ENCODE peak calls at places on chromosomes 6 and 20, in four cellular contexts. X is K562, Z is HepG2, O is Panc1. G is an unnamed sample.

GRCh38 chr20:45019764-45020126 is 53.4 kb downstream of the STK4 start:
- DNase-seq in X (no peak), Z (no peak), O (no peak), G (no peak)

GRCh38 chr6:142827356-142827755 is 117.6 kb downstream of the HIVEP2 start:
- DNase-seq in X (no peak), O (no peak), Z (no peak), G (no peak)

GRCh38 chr6:89443658-89444057 is 10.7 kb downstream of the ANKRD6 start:
- DNase-seq in X (no peak), O (no peak), Z (no peak), G (no peak)

GRCh38 chr6:70790483-70790882 is 122.8 kb downstream of the SMAP1 start:
- DNase-seq in Z (no peak), O (no peak), X (no peak), G (no peak)

GRCh38 chr6:17132967-17133366 is 31.1 kb downstream of the STMND1 start:
- DNase-seq in X (no peak), O (no peak), Z (no peak), G (no peak)

GRCh38 chr6:131755597-131755996 is 44.8 kb upstream of the CTAGE9 start:
- DNase-seq in X (no peak), Z (peak), O (peak), G (no peak)

GRCh38 chr20:50628326-50628725 is 63.0 kb downstream of the RIPOR3 start:
- DNase-seq in X (no peak), O (no peak), Z (peak), G (no peak)

GRCh38 chr6:169791721-169792131 is 40.3 kb downstream of the ERMARD start:
- DNase-seq in X (no peak), O (no peak), Z (no peak), G (no peak)

GRCh38 chr20:50394569-50394968 is 115.6 kb upstream of the PTPN1 start:
- DNase-seq in O (no peak), Z (no peak), X (no peak), G (no peak)

GRCh38 chr6:164570791-164571190 is 738.6 kb downstream of the C6orf118 start:
- DNase-seq in Z (no peak), O (no peak), X (no peak), G (no peak)

GRCh38 chr6:74731204-74731603 is 474.6 kb downstream of the COL12A1 start:
- DNase-seq in X (no peak), O (no peak), Z (no peak), G (no peak)

GRCh38 chr6:29958916-29959315 is 16.6 kb downstream of the HLA-A start:
- DNase-seq in O (no peak), X (no peak), Z (no peak), G (no peak)

GRCh38 chr6:3264356-3264755 is 5.6 kb downstream of the PSMG4 start:
- DNase-seq in O (no peak), X (no peak), Z (no peak), G (no peak)

GRCh38 chr6:114712129-114712662 is 369.4 kb upstream of the HS3ST5 start:
- DNase-seq in Z (no peak), O (no peak), X (no peak), G (no peak)

GRCh38 chr6:23659125-23659524 is 466.9 kb upstream of the NRSN1 start:
- DNase-seq in X (no peak), Z (peak), O (no peak), G (no peak)

GRCh38 chr6:164068533-164068932 is 654.0 kb downstream of the QKI start:
- DNase-seq in X (no peak), Z (no peak), O (no peak), G (no peak)

GRCh38 chr6:156102129-156102528 is 646.5 kb upstream of the NOX3 start:
- DNase-seq in X (no peak), O (no peak), Z (no peak), G (peak)

GRCh38 chr6:56329296-56330050 is 82.1 kb upstream of the COL21A1 start:
- DNase-seq in Z (no peak), X (no peak), O (no peak), G (no peak)

GRCh38 chr6:32974541-32975308 is 6.3 kb downstream of the BRD2 start:
- DNase-seq in X (no peak), Z (no peak), O (no peak), G (no peak)

DNA sequence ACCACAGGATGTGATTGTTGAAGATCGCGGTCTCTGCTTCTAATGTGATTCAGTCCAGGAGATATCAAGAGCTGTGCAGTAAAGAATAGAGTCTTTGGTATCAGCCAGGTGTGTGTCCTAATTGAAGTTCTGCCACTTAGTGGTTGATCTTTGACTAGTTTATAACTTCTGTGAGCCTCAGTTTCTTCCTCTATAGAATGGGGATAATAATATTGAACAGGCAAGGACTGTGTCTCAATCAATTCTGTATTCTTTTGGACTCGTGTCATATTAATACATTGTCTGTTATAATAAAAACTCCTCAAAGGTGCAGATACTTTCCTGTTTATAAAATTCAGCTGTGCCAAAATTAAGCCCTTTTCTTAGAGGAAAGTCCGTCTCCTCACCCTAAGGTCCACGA is 23.1 kb upstream of the NCOA6 start:
- DNase-seq in O (no peak), Z (no peak), X (no peak), G (no peak)
- TF ChIP-seq TCF7L2 in O (no peak), Z (no peak), X (no peak), G (no peak)

DNA sequence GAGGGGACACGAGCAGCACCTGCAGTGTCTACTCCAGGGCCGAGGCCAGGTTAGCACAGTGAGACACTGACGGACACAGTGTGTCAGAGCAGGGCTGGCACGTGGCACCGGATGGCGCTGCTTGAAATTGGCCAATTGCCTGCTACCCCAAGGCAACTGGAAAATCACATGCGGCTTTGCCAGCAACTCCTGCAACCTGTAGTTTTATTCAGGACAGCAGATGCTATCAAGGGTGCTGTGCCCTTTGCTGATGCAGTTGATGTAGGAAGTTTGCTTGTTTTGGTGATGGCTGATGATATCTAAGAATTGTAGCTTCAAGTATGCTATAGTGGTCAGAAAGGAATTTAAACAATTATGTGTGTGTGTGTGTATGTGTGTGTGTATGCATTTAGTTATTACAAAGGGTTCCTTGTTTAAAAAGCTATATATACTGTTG is 25.9 kb downstream of the RIN2 start:
- DNase-seq in X (no peak), Z (peak), O (no peak), G (no peak)
- TF ChIP-seq TCF7L2 in X (no peak), Z (no peak), O (no peak), G (no peak)

GRCh38 chr6:153816306-153816845 is 222.7 kb upstream of the OPRM1 start:
- DNase-seq in O (no peak), X (no peak), Z (no peak), G (no peak)

GRCh38 chr6:153814136-153814535 is 224.9 kb upstream of the OPRM1 start:
- DNase-seq in O (no peak), X (no peak), Z (no peak), G (no peak)
- TF ChIP-seq TCF7L2 in O (no peak), X (no peak), Z (no peak), G (no peak)

GRCh38 chr20:33387177-33387576 is 14.1 kb downstream of the CDK5RAP1 start:
- DNase-seq in X (no peak), Z (no peak), O (no peak), G (no peak)
- TF ChIP-seq TCF7L2 in X (no peak), Z (no peak), O (no peak), G (no peak)

DNA sequence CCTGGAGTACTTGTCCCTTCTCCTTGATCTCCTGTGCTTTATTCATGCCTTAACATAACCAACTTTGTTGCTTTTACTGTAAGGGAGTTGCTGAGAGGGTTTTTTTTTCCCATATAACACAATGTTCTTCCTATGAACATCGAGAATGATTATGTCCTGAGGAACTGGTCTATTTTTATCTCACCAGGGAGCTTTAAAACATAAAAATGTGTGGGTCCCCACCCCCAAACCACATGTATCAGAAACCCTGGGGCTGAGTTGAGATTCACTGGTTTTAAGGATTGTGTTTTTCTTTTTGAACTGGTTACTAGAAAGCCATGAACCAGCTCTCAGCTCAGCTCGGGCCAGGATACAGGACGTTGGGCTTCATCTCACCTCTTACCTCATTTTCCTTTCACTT is 118.5 kb upstream of the JAG1 start:
- DNase-seq in X (no peak), Z (no peak), O (no peak), G (no peak)
- TF ChIP-seq TCF7L2 in X (no peak), Z (no peak), O (no peak), G (no peak)

DNA sequence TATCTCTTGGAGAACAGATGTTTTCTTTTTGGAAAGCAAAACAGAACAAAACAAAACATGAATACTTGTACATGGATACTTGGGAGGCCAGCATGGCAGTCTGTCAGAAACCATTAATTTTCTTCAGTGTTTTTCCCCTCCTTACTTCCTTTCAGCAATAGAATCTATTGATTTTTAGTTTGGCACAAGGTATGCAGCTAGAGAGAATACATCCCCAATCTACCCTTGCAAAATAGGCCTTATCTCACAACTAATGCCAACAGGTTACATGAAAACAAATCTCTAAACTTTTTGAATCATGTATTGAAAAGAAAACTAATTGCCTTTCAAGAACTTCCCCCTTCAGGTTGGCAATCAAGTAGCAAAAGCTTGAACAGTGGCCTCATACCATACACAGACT is 2.8 kb downstream of the PGK2 start:
- DNase-seq in X (no peak), O (no peak), Z (no peak), G (no peak)
- TF ChIP-seq TCF7L2 in X (no peak), O (no peak), Z (no peak), G (no peak)

DNA sequence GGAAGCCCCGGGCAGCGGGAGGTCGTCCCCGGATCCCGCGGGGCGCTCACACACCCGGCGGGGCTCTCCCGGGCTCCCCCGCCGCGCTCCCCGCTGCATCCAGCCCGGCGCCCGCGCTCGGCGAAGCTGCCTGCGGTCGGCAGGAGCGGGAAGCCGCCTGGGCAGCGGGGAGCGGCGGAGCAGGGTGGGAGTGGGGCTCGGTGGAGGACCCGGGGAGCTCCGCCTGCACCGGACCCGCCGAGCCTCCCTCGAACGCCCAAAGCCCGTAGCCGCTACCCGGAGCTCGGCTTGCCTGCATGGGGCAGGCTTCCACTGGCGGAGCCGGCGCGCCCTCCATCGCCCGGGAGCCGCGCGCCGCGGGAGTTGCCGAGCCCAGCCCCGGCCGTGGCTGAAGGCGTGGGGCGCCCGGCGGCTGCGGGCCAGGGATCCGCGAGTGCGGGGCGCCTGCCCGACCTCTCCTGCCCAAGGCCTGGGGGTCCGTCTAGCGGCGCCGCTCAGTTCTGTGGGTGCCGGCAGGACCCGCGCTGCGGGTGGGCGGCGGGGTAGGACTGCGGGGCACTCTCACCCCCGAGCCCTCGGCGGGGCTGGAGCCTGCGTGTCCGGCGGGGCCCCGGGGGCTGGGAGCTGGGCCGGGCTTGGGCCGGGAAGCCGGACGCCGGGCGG is 671 bp downstream of the CDH4 start:
- DNase-seq in Z (no peak), X (no peak), O (no peak), G (no peak)
- TF ChIP-seq TCF7L2 in Z (no peak), X (no peak), O (no peak), G (no peak)

DNA sequence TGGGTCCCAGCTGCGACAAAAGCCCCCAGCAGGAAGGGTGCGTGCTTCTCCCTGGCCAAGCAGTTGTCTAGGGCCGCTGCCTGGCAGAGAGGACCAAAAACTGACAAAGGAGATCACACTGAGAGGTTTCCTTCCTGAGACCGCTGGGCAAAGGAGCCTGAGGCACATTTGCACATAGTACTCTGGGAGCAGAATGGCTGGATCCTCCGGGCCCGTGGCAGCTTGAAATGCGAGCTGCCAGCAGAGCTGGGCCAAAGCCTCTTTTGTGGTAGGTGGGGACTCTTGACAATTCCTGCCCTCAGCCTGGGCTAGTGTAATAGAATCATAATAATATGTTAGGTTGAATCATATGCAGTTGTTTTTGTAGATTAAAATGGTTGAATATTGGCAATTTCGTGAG is 33.1 kb upstream of the RNF8 start:
- DNase-seq in O (no peak), X (no peak), Z (no peak), G (no peak)
- TF ChIP-seq TCF7L2 in O (no peak), X (no peak), Z (no peak), G (no peak)

G was measured in HCT116.